ENCODE peak calls at places on chromosomes 11 and 22, in eight cellular contexts. U, N, Y, T, L, C, A and K are unnamed samples.

GRCh38 chr11:68340784-68341556 is 28.6 kb downstream of the LRP5 start:
- DNase-seq in U (no peak), N (no peak), Y (peak), T (no peak), L (no peak), C (no peak), A (no peak), K (peak)

GRCh38 chr22:22925146-22925794 is 37.7 kb downstream of the IGLL5 start:
- DNase-seq in U (no peak), N (no peak), Y (no peak), T (no peak), L (no peak), C (no peak), A (no peak), K (no peak)

GRCh38 chr22:25054943-25055511 is 102.5 kb downstream of the KIAA1671 start:
- DNase-seq in U (no peak), N (no peak), Y (no peak), T (no peak), L (no peak), C (no peak), A (no peak), K (peak)

GRCh38 chr11:119107538-119108150 is 500 bp downstream of the C2CD2L start:
- DNase-seq in U (no peak), N (peak), Y (no peak), T (peak), L (peak), C (no peak), A (no peak), K (no peak)

GRCh38 chr22:41517172-41518047 is 26.9 kb downstream of the POLR3H start:
- DNase-seq in U (no peak), N (peak), Y (peak), T (no peak), L (peak), C (peak), A (peak), K (peak)

GRCh38 chr22:32378703-32379272 is 21.1 kb downstream of the RFPL3 start:
- DNase-seq in U (no peak), N (peak), Y (no peak), T (peak), L (peak), C (peak), A (peak), K (peak)

GRCh38 chr11:12671378-12671777 is 2.8 kb upstream of the TEAD1 start:
- DNase-seq in U (no peak), N (no peak), Y (no peak), T (no peak), L (no peak), C (no peak), A (no peak), K (no peak)

GRCh38 chr11:14506532-14506931 is 6.9 kb upstream of the COPB1 start:
- DNase-seq in U (no peak), N (no peak), Y (no peak), T (no peak), L (peak), C (peak), A (no peak), K (no peak)

GRCh38 chr22:48340727-48341709 is 1486.7 kb downstream of the BRD1 start:
- DNase-seq in U (peak), N (no peak), Y (no peak), T (no peak), L (no peak), C (no peak), A (peak), K (no peak)

GRCh38 chr22:42939941-42940653 is 74.9 kb downstream of the PACSIN2 start:
- DNase-seq in U (peak), N (peak), Y (no peak), T (no peak), L (peak), C (peak), A (no peak), K (peak)

GRCh38 chr11:43928721-43929120 is 13.7 kb upstream of the C11orf96 start:
- DNase-seq in U (no peak), N (no peak), Y (no peak), T (no peak), L (no peak), C (no peak), A (no peak), K (no peak)

GRCh38 chr11:12109591-12110196 is 696 bp upstream of the MICAL2 start:
- DNase-seq in U (no peak), N (no peak), Y (no peak), T (no peak), L (no peak), C (no peak), A (no peak), K (peak)

GRCh38 chr11:69951821-69952590 is 126.1 kb upstream of the ANO1 start:
- DNase-seq in U (no peak), N (no peak), Y (no peak), T (no peak), L (no peak), C (no peak), A (no peak), K (no peak)

GRCh38 chr22:37462983-37463382 is 23.2 kb downstream of the MFNG start:
- DNase-seq in U (no peak), N (no peak), Y (no peak), T (no peak), L (peak), C (peak), A (peak), K (peak)

GRCh38 chr11:117923275-117923674 is 5.9 kb downstream of the TMPRSS13 start:
- DNase-seq in U (no peak), N (no peak), Y (no peak), T (no peak), L (no peak), C (no peak), A (no peak), K (no peak)

DNA sequence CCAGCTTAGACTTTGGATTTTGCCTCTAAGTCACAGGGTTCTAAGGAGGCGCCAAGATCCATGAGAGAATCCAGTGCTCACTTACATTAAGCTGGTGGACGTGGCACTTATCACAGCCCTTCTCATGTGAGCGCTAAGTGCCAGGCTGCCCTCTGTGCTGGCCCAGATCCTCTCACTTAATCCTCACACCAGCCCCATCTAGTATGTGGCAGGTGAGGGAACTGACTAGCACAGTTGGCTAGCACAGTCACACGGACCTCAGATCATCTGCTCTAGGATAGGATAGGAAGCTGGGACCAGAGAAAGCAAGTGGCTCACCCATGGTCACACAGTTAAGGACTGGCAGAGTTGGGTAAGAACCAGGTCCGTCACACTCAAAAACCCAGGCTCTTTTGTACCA is 3.7 kb downstream of the HMOX1 start:
- DNase-seq in U (no peak), N (no peak), Y (no peak), T (no peak), L (no peak), C (no peak), A (no peak), K (no peak)
- H3K4me3 ChIP-seq in U (no peak), N (no peak), Y (no peak), T (no peak), L (peak), C (peak), A (no peak), K (no peak)

GRCh38 chr11:130037881-130038601 is 31.7 kb upstream of the APLP2 start:
- DNase-seq in U (no peak), N (no peak), Y (no peak), T (peak), L (peak), C (no peak), A (peak), K (peak)
- TF ChIP-seq CTCF in U (no peak), N (no peak), Y (no peak), T (peak), L (no peak), C (no peak), A (peak), K (no peak)

DNA sequence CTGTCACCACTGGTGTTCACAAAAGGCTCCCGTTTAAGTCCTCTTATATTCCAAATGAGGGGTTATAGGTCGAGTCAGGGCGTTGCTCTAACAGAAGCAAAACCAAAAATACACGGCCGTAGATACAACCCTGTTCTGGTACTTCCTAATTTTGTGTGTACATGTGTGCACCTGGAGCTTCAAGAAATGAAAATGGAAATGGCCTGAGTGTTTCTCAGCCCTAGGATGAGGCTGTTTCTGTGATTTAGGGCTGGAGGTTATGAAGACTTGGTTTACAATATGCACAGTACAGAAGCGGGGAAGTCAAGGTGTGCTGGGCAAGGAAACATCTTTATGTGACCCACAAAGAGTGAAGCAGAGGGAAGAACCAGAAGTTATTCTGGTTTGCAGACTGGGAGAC is 110.4 kb upstream of the OR4B1 start:
- DNase-seq in U (no peak), N (no peak), Y (no peak), T (peak), L (no peak), C (no peak), A (no peak), K (no peak)
- H3K4me3 ChIP-seq in U (no peak), N (no peak), Y (no peak), T (peak), L (no peak), C (no peak), A (no peak), K (no peak)

DNA sequence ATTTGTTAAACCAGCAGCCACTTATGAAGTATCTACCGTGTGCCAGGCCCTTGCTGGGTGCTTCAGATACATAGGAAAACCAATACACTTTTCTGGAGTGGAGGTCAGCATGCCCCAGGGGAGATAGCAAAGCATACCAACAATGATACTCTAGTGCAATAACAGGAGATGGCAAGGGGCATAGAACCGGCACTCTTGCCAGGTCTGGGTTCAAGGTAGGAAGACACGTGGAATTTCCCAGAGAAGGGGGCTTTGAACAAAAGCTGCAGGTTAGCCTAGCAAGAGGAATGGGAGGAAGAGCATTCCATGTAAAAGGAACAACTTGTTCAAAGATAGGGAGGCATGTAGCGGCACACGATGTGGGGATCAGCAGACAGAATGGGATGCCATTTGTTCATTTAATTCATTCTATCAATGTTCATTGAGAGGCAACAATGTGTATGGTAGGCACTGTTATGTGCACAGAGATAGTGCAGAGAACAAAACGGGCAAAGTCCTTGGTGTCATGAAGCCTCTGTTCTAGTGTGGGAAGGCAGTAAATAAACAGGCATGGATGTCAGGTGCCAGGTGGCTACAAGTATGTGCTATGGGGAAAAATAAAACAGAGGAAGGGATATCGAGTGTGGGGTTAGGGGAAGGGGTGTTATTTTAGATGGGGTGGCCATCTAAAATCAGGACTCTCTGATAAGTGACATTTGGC is 162.6 kb upstream of the E2F8 start:
- DNase-seq in U (no peak), N (no peak), Y (no peak), T (no peak), L (no peak), C (no peak), A (no peak), K (no peak)
- TF ChIP-seq CTCF in U (no peak), N (no peak), Y (no peak), T (no peak), L (no peak), C (no peak), A (no peak), K (no peak)

DNA sequence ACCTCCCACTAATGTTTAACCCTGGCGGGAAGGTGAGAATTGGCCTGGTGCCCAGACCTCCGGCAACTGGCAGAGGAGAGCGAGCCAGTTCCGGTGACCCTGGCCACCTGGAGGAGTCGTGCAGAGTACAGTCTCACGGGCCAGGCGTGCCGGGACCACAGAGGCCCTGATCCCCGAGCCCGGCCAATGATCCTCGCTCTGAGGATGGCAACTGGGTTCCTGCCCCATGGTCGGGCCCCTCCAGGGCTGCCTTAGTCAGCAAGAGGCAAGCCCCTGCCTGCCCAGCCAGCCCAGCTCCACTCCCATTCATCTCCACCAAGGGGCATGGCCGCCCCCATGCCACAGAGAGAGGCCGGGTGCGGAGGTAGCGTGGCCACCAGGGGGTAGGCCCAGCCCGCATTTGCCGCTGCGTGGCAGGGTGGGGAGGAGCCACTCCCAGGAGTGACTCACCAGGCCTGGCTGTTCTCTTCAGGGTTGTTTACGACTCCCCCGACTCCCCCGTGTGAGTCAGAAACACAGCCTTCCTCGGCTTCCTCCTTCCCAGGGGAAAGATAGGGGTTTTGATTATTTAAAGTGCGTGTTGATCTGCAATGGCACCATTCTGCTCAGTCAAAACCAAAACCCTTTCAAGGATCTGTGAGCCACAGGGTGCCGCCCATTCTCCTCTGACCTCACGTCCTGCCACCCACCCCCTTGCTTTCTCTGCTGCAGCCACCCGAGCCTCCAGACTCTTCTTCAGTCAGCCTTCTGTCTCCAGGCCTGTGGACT is at the start of gene SLC25A45:
- DNase-seq in U (peak), N (peak), Y (peak), T (peak), L (peak), C (peak), A (peak), K (peak)
- H3K4me3 ChIP-seq in U (peak), N (peak), Y (peak), T (peak), L (peak), C (peak), A (peak), K (peak)

DNA sequence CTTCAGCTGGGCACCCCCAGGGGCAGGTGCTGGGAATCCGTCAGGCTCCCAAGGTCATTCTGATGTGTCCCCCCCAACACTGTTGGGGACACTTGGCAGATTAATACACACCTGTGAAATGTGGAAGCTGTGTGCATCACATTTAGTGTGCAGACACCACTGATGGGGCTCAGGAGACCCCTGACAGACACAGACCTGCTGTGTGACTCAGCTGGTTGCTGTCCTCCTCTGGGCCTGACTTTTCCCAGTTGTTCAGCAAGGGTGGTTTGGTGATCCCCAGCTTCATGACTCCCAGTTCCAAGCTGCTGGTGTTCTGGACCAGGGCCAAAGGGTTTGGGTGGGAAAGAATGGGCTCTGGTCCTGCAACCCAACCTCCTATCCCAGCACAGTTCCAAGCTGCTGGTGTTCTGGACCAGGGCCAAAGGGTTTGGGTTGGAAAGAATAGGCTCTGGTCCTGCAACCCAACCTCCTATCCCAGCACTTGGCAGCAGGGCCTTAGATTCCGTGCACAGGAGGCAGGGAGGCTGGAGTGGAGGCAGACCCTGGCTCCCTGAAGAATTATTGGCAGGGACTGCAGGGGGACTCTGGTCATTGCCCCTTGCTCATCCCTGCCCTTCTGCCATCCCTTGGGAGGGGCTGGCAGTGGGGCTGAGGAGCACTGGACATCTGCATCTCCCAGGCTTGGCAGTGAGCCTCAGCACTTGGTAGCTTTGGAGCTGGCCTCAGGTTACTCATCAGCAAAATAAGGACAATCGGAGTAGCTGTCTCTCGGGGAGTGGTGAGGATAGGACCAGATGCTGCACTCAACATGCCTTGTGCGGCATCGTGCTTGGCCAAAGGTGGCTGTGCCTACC is 8.4 kb upstream of the OMP start:
- DNase-seq in U (peak), N (no peak), Y (no peak), T (no peak), L (no peak), C (no peak), A (no peak), K (no peak)
- TF ChIP-seq CTCF in U (no peak), N (no peak), Y (no peak), T (no peak), L (no peak), C (no peak), A (no peak), K (no peak)

DNA sequence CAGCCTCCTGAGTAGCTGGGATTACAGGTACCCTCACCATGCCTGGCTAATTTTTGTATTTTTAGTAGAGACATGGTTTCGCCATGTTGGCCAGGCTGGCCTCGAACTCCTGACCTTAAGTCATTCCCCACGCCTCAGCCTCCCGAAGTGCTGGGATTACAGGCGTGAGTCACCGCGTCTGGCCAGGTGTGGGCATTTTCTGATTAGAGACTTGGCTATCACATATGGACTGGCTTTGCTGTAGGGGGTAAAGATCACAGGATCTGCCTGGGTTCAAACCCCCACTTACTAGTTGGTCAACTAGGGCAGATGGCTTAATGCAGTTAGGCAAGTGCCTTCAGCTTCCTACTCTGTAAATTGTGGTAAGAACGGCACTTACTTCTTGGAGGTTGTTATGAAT is 6.5 kb downstream of the CD248 start:
- DNase-seq in U (no peak), N (no peak), Y (no peak), T (no peak), L (no peak), C (no peak), A (no peak), K (no peak)
- H3K4me3 ChIP-seq in U (no peak), N (no peak), Y (no peak), T (no peak), L (no peak), C (no peak), A (no peak), K (no peak)

DNA sequence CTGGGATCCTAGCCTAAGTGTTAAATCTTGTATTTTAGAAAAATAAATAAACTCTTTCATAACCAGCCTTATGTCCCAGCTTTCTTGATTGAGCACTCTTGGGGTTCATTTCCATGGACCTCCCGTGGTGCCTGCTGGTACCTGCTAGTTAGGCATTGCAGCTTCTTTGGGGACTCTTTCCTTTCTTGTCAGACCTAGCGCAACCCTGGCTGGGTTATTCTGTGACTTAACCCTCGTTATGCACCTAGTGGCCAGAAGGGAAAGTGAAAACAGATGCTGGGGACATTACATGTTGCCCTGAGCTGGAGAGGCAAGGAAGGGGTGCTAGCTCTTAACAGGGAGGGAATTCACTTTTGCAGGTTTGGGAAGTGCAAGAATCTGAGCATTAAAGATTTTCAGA is 46.8 kb downstream of the APIP start:
- DNase-seq in U (no peak), N (no peak), Y (no peak), T (no peak), L (peak), C (no peak), A (peak), K (no peak)
- TF ChIP-seq CTCF in U (no peak), N (no peak), Y (no peak), T (no peak), L (no peak), C (no peak), A (peak), K (no peak)

GRCh38 chr22:33443688-33444087 is 385.5 kb upstream of the SYN3 start:
- DNase-seq in U (no peak), N (no peak), Y (no peak), T (no peak), L (no peak), C (no peak), A (no peak), K (no peak)
- H3K4me3 ChIP-seq in U (no peak), N (no peak), Y (no peak), T (no peak), L (no peak), C (no peak), A (no peak), K (no peak)

GRCh38 chr11:95453616-95454118 is 222.7 kb upstream of the SESN3 start:
- DNase-seq in U (no peak), N (no peak), Y (peak), T (no peak), L (peak), C (peak), A (no peak), K (peak)
- TF ChIP-seq CTCF in U (no peak), N (no peak), Y (no peak), T (no peak), L (no peak), C (no peak), A (no peak), K (no peak)